ENCODE peak calls at places on chromosomes 6 and 20, in seven cellular contexts. One of them, this sample, is unnamed.

GRCh38 chr20:37406010-37406998 is 60.4 kb downstream of the SRC start:
- DNase-seq in HCT116: no peak
- DNase-seq in sigmoid colon: no peak
- DNase-seq in foreskin keratinocyte: no peak
- DNase-seq in tibial nerve: no peak
- DNase-seq in CD8-positive, alpha-beta memory T cell: no peak
- DNase-seq in colonic mucosa: no peak
- DNase-seq in this sample: no peak

GRCh38 chr6:4948781-4949450 is 54.9 kb downstream of the RPP40 start:
- DNase-seq in foreskin keratinocyte: peak; percentile 54
- DNase-seq in CD8-positive, alpha-beta memory T cell: peak; percentile 15
- DNase-seq in colonic mucosa: no peak
- DNase-seq in tibial nerve: no peak
- DNase-seq in sigmoid colon: no peak
- DNase-seq in HCT116: no peak
- DNase-seq in this sample: no peak

GRCh38 chr20:63134201-63134612 is 81.7 kb downstream of the YTHDF1 start:
- DNase-seq in tibial nerve: no peak
- DNase-seq in sigmoid colon: peak; percentile 52
- DNase-seq in colonic mucosa: no peak
- DNase-seq in foreskin keratinocyte: no peak
- DNase-seq in HCT116: no peak
- DNase-seq in CD8-positive, alpha-beta memory T cell: peak; percentile 47
- DNase-seq in this sample: no peak

GRCh38 chr6:31558631-31559500 is 11.5 kb downstream of the NFKBIL1 start:
- DNase-seq in CD8-positive, alpha-beta memory T cell: peak; percentile 86
- DNase-seq in HCT116: no peak
- DNase-seq in colonic mucosa: no peak
- DNase-seq in foreskin keratinocyte: no peak
- DNase-seq in sigmoid colon: peak; percentile 69
- DNase-seq in tibial nerve: no peak
- DNase-seq in this sample: peak; percentile 64

GRCh38 chr6:12064125-12064524 is 52.0 kb downstream of the HIVEP1 start:
- DNase-seq in tibial nerve: no peak
- DNase-seq in HCT116: no peak
- DNase-seq in foreskin keratinocyte: no peak
- DNase-seq in sigmoid colon: no peak
- DNase-seq in CD8-positive, alpha-beta memory T cell: no peak
- DNase-seq in colonic mucosa: no peak
- DNase-seq in this sample: no peak

GRCh38 chr20:46438156-46438750 is 31.8 kb upstream of the ELMO2 start:
- DNase-seq in colonic mucosa: no peak
- DNase-seq in foreskin keratinocyte: no peak
- DNase-seq in HCT116: peak; percentile 21
- DNase-seq in sigmoid colon: no peak
- DNase-seq in CD8-positive, alpha-beta memory T cell: no peak
- DNase-seq in tibial nerve: no peak
- DNase-seq in this sample: no peak

GRCh38 chr20:19760371-19760721 is 2.3 kb downstream of the RIN2 start:
- DNase-seq in CD8-positive, alpha-beta memory T cell: no peak
- DNase-seq in tibial nerve: no peak
- DNase-seq in HCT116: no peak
- DNase-seq in colonic mucosa: no peak
- DNase-seq in sigmoid colon: no peak
- DNase-seq in foreskin keratinocyte: no peak
- DNase-seq in this sample: no peak

GRCh38 chr20:22921595-22922421 is 113.3 kb upstream of the SSTR4 start:
- DNase-seq in colonic mucosa: no peak
- DNase-seq in HCT116: no peak
- DNase-seq in sigmoid colon: no peak
- DNase-seq in foreskin keratinocyte: peak; percentile 59
- DNase-seq in CD8-positive, alpha-beta memory T cell: no peak
- DNase-seq in tibial nerve: no peak
- DNase-seq in this sample: no peak

GRCh38 chr20:25207960-25208534 is 12.5 kb downstream of the ENTPD6 start:
- DNase-seq in colonic mucosa: no peak
- DNase-seq in HCT116: no peak
- DNase-seq in foreskin keratinocyte: no peak
- DNase-seq in sigmoid colon: no peak
- DNase-seq in tibial nerve: no peak
- DNase-seq in CD8-positive, alpha-beta memory T cell: peak; percentile 15
- DNase-seq in this sample: no peak

GRCh38 chr6:92329416-92329815 is 1089.9 kb downstream of the EPHA7 start:
- DNase-seq in sigmoid colon: no peak
- DNase-seq in HCT116: no peak
- DNase-seq in foreskin keratinocyte: no peak
- DNase-seq in CD8-positive, alpha-beta memory T cell: no peak
- DNase-seq in tibial nerve: no peak
- DNase-seq in colonic mucosa: no peak
- DNase-seq in this sample: no peak

GRCh38 chr20:3777726-3778629 is 3.3 kb downstream of the SPEF1 start:
- DNase-seq in sigmoid colon: peak; percentile 90
- DNase-seq in foreskin keratinocyte: peak; percentile 23
- DNase-seq in tibial nerve: no peak
- DNase-seq in HCT116: no peak
- DNase-seq in colonic mucosa: peak; percentile 77
- DNase-seq in CD8-positive, alpha-beta memory T cell: peak; percentile 57
- DNase-seq in this sample: peak; percentile 36

GRCh38 chr20:5451643-5452210 is 135.0 kb upstream of the PROKR2 start:
- DNase-seq in sigmoid colon: no peak
- DNase-seq in CD8-positive, alpha-beta memory T cell: no peak
- DNase-seq in tibial nerve: no peak
- DNase-seq in HCT116: no peak
- DNase-seq in foreskin keratinocyte: no peak
- DNase-seq in colonic mucosa: no peak
- DNase-seq in this sample: no peak

GRCh38 chr6:73585566-73586415 is 65.0 kb upstream of the EEF1A1 start:
- DNase-seq in CD8-positive, alpha-beta memory T cell: peak; percentile 55
- DNase-seq in HCT116: peak; percentile 72
- DNase-seq in colonic mucosa: peak; percentile 75
- DNase-seq in foreskin keratinocyte: peak; percentile 23
- DNase-seq in tibial nerve: no peak
- DNase-seq in sigmoid colon: no peak
- DNase-seq in this sample: no peak

GRCh38 chr6:106516629-106517028 is 112.7 kb downstream of the RTN4IP1 start:
- DNase-seq in tibial nerve: no peak
- DNase-seq in CD8-positive, alpha-beta memory T cell: no peak
- DNase-seq in foreskin keratinocyte: no peak
- DNase-seq in HCT116: no peak
- DNase-seq in colonic mucosa: no peak
- DNase-seq in sigmoid colon: no peak
- DNase-seq in this sample: no peak

GRCh38 chr6:106512048-106512957 is 117.0 kb downstream of the RTN4IP1 start:
- DNase-seq in tibial nerve: peak; percentile 15
- DNase-seq in colonic mucosa: peak; percentile 89
- DNase-seq in sigmoid colon: peak; percentile 82
- DNase-seq in HCT116: no peak
- DNase-seq in CD8-positive, alpha-beta memory T cell: peak; percentile 88
- DNase-seq in foreskin keratinocyte: no peak
- DNase-seq in this sample: peak; percentile 59

GRCh38 chr6:106513813-106514212 is 115.5 kb downstream of the RTN4IP1 start:
- DNase-seq in tibial nerve: no peak
- DNase-seq in colonic mucosa: peak; percentile 49
- DNase-seq in sigmoid colon: no peak
- DNase-seq in foreskin keratinocyte: no peak
- DNase-seq in CD8-positive, alpha-beta memory T cell: peak; percentile 47
- DNase-seq in HCT116: no peak
- DNase-seq in this sample: no peak

GRCh38 chr6:106512958-106513480 is 116.3 kb downstream of the RTN4IP1 start:
- DNase-seq in sigmoid colon: no peak
- DNase-seq in foreskin keratinocyte: no peak
- DNase-seq in HCT116: no peak
- DNase-seq in CD8-positive, alpha-beta memory T cell: no peak
- DNase-seq in tibial nerve: no peak
- DNase-seq in colonic mucosa: no peak
- DNase-seq in this sample: no peak

GRCh38 chr6:106514281-106514885 is 114.9 kb downstream of the RTN4IP1 start:
- DNase-seq in foreskin keratinocyte: no peak
- DNase-seq in colonic mucosa: no peak
- DNase-seq in tibial nerve: no peak
- DNase-seq in CD8-positive, alpha-beta memory T cell: no peak
- DNase-seq in HCT116: no peak
- DNase-seq in sigmoid colon: no peak
- DNase-seq in this sample: no peak
- H3K27ac ChIP-seq in foreskin keratinocyte: peak overlapping the region; percentile 84
- H3K27ac ChIP-seq in colonic mucosa: peak overlapping the region; percentile 91
- H3K27ac ChIP-seq in tibial nerve: peak overlapping the region; percentile 91
- H3K27ac ChIP-seq in CD8-positive, alpha-beta memory T cell: no peak overlapping the region
- H3K27ac ChIP-seq in HCT116: no peak overlapping the region
- H3K27ac ChIP-seq in sigmoid colon: peak overlapping the region; percentile 77
- H3K27ac ChIP-seq in this sample: peak overlapping the region; percentile 91

DNA sequence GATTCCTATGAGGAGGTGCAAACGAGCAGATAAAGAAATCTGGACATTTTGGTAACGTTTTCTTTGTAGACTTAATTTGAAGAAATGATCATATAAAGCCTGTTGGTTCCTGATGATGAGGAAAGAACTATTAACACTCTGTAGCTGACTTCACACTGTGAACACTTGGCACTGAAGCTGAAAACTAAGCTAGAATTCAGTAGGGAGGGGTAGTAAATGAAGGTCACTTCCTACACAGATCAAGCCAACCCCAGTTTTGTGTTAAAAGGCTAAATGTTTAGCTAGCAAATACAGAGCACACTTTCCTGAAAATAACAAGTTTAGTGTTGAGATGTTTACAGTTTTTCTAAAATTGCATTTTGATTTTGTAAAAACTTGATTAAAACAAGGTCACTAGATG is 296.2 kb upstream of the PRDM1 start:
- DNase-seq in foreskin keratinocyte: no peak
- DNase-seq in CD8-positive, alpha-beta memory T cell: no peak
- DNase-seq in HCT116: no peak
- DNase-seq in colonic mucosa: no peak
- DNase-seq in tibial nerve: no peak
- DNase-seq in sigmoid colon: no peak
- DNase-seq in this sample: no peak
- H3K4me1 ChIP-seq in foreskin keratinocyte: peaks cover 17% of the 10 kb centered on the region
- H3K4me1 ChIP-seq in CD8-positive, alpha-beta memory T cell: no peaks in the 10 kb centered on the region
- H3K4me1 ChIP-seq in HCT116: peaks cover 18% of the 10 kb centered on the region
- H3K4me1 ChIP-seq in colonic mucosa: no peaks in the 10 kb centered on the region
- H3K4me1 ChIP-seq in tibial nerve: no peaks in the 10 kb centered on the region
- H3K4me1 ChIP-seq in sigmoid colon: no peaks in the 10 kb centered on the region
- H3K4me1 ChIP-seq in this sample: peaks cover 4% of the 10 kb centered on the region

GRCh38 chr6:170371091-170371490 is 64.5 kb downstream of the FAM120B start:
- DNase-seq in HCT116: no peak
- DNase-seq in foreskin keratinocyte: no peak
- DNase-seq in colonic mucosa: no peak
- DNase-seq in CD8-positive, alpha-beta memory T cell: no peak
- DNase-seq in tibial nerve: no peak
- DNase-seq in sigmoid colon: no peak
- DNase-seq in this sample: no peak
- H3K27ac ChIP-seq in HCT116: no peak overlapping the region
- H3K27ac ChIP-seq in foreskin keratinocyte: no peak overlapping the region
- H3K27ac ChIP-seq in colonic mucosa: no peak overlapping the region
- H3K27ac ChIP-seq in CD8-positive, alpha-beta memory T cell: no peak overlapping the region
- H3K27ac ChIP-seq in tibial nerve: no peak overlapping the region
- H3K27ac ChIP-seq in sigmoid colon: no peak overlapping the region
- H3K27ac ChIP-seq in this sample: no peak overlapping the region

GRCh38 chr6:137733353-137733746 is 133.7 kb upstream of the TNFAIP3 start:
- DNase-seq in sigmoid colon: no peak
- DNase-seq in tibial nerve: no peak
- DNase-seq in colonic mucosa: no peak
- DNase-seq in HCT116: no peak
- DNase-seq in CD8-positive, alpha-beta memory T cell: no peak
- DNase-seq in foreskin keratinocyte: no peak
- DNase-seq in this sample: no peak

GRCh38 chr6:137736919-137737318 is 130.1 kb upstream of the TNFAIP3 start:
- DNase-seq in colonic mucosa: no peak
- DNase-seq in foreskin keratinocyte: no peak
- DNase-seq in CD8-positive, alpha-beta memory T cell: no peak
- DNase-seq in HCT116: no peak
- DNase-seq in sigmoid colon: no peak
- DNase-seq in tibial nerve: no peak
- DNase-seq in this sample: no peak

GRCh38 chr6:137734005-137734874 is 132.8 kb upstream of the TNFAIP3 start:
- DNase-seq in colonic mucosa: no peak
- DNase-seq in sigmoid colon: no peak
- DNase-seq in HCT116: no peak
- DNase-seq in tibial nerve: no peak
- DNase-seq in CD8-positive, alpha-beta memory T cell: no peak
- DNase-seq in foreskin keratinocyte: no peak
- DNase-seq in this sample: no peak

GRCh38 chr6:137736048-137736846 is 130.8 kb upstream of the TNFAIP3 start:
- DNase-seq in tibial nerve: no peak
- DNase-seq in CD8-positive, alpha-beta memory T cell: peak; percentile 62
- DNase-seq in colonic mucosa: no peak
- DNase-seq in sigmoid colon: no peak
- DNase-seq in HCT116: no peak
- DNase-seq in foreskin keratinocyte: no peak
- DNase-seq in this sample: no peak

GRCh38 chr6:137734875-137735182 is 132.2 kb upstream of the TNFAIP3 start:
- DNase-seq in tibial nerve: no peak
- DNase-seq in foreskin keratinocyte: no peak
- DNase-seq in colonic mucosa: no peak
- DNase-seq in sigmoid colon: peak; percentile 68
- DNase-seq in CD8-positive, alpha-beta memory T cell: no peak
- DNase-seq in HCT116: no peak
- DNase-seq in this sample: no peak
- H3K4me1 ChIP-seq in tibial nerve: peaks cover 6% of the 10 kb centered on the region
- H3K4me1 ChIP-seq in foreskin keratinocyte: peaks cover 15% of the 10 kb centered on the region
- H3K4me1 ChIP-seq in colonic mucosa: peaks cover 4% of the 10 kb centered on the region
- H3K4me1 ChIP-seq in sigmoid colon: no peaks in the 10 kb centered on the region
- H3K4me1 ChIP-seq in CD8-positive, alpha-beta memory T cell: peaks cover 8% of the 10 kb centered on the region
- H3K4me1 ChIP-seq in HCT116: peaks cover 9% of the 10 kb centered on the region
- H3K4me1 ChIP-seq in this sample: peaks cover 11% of the 10 kb centered on the region

This sample was measured in effector memory CD4-positive, alpha-beta T cell.